ENCODE peak calls at places on chromosomes 7 and 10, in four cellular contexts. Y is OCI-LY7, N is GM20000, M is foreskin fibroblast. J is an unnamed sample.

GRCh38 chr7:157615101-157615817 is 278.5 kb downstream of the DNAJB6 start:
- DNase-seq in N (no peak), Y (no peak), M (no peak), J (no peak)

GRCh38 chr7:94389381-94389780 is 5.3 kb upstream of the COL1A2 start:
- DNase-seq in Y (no peak), M (no peak), N (no peak), J (no peak)

GRCh38 chr10:70575874-70576802 is 26.4 kb downstream of the PRF1 start:
- DNase-seq in M (no peak), N (peak), Y (peak), J (no peak)

GRCh38 chr7:618539-619355 is 99.1 kb upstream of the PDGFA start:
- DNase-seq in M (no peak), N (no peak), Y (no peak), J (no peak)

GRCh38 chr7:33392143-33392542 is 262.8 kb downstream of the BBS9 start:
- DNase-seq in M (no peak), Y (no peak), N (no peak), J (no peak)

GRCh38 chr7:23672033-23672432 is 8.0 kb upstream of the FAM221A start:
- DNase-seq in N (no peak), Y (no peak), M (no peak), J (no peak)

GRCh38 chr10:79490400-79491081 is 21.8 kb upstream of the EIF5AL1 start:
- DNase-seq in Y (no peak), M (no peak), N (peak), J (peak)

GRCh38 chr10:131855396-131855762 is 45.4 kb upstream of the PPP2R2D start:
- DNase-seq in Y (no peak), N (no peak), M (no peak), J (no peak)

GRCh38 chr10:43001427-43001795 is 75.5 kb upstream of the RET start:
- DNase-seq in M (no peak), N (no peak), Y (no peak), J (no peak)

GRCh38 chr10:71920540-71921318 is 43.5 kb upstream of the CHST3 start:
- DNase-seq in N (no peak), Y (no peak), M (no peak), J (no peak)

GRCh38 chr10:113690749-113691148 is 11.0 kb downstream of the CASP7 start:
- DNase-seq in Y (no peak), M (no peak), N (no peak), J (no peak)

GRCh38 chr7:132161231-132161915 is 414.9 kb downstream of the PLXNA4 start:
- DNase-seq in M (peak), N (no peak), Y (no peak), J (no peak)

GRCh38 chr7:32481921-32482320 is 8.3 kb downstream of the LSM5 start:
- DNase-seq in Y (no peak), N (no peak), M (no peak), J (no peak)

GRCh38 chr7:88927-89921 is 103.1 kb upstream of the FAM20C start:
- DNase-seq in M (peak), Y (no peak), N (no peak), J (peak)

GRCh38 chr7:55185941-55186609 is 167.3 kb downstream of the EGFR start:
- DNase-seq in M (peak), Y (no peak), N (no peak), J (no peak)

GRCh38 chr7:151117565-151117964 is 31.3 kb downstream of the AGAP3 start:
- DNase-seq in Y (no peak), M (no peak), N (no peak), J (no peak)

GRCh38 chr7:109126404-109127050 is 556.9 kb downstream of the DNAJB9 start:
- DNase-seq in N (no peak), M (peak), Y (no peak), J (no peak)

GRCh38 chr7:150934045-150934766 is 43.9 kb downstream of the KCNH2 start:
- DNase-seq in N (no peak), Y (no peak), M (no peak), J (no peak)

GRCh38 chr7:26397326-26397725 is 105.7 kb downstream of the SNX10 start:
- DNase-seq in Y (peak), N (no peak), M (no peak), J (no peak)

GRCh38 chr7:116698930-116699722 is 27.1 kb downstream of the MET start:
- DNase-seq in N (no peak), M (no peak), Y (no peak), J (no peak)

GRCh38 chr7:2099036-2099957 is 133.4 kb downstream of the MAD1L1 start:
- DNase-seq in Y (peak), M (no peak), N (peak), J (no peak)

GRCh38 chr7:136677456-136678365 is 190.7 kb upstream of the CHRM2 start:
- DNase-seq in Y (peak), N (no peak), M (no peak), J (no peak)

GRCh38 chr10:14087585-14087984 is 243.1 kb downstream of the FRMD4A start:
- DNase-seq in Y (no peak), M (no peak), N (no peak), J (no peak)

GRCh38 chr7:7177044-7177517 is 5.3 kb upstream of the C1GALT1 start:
- DNase-seq in Y (no peak), M (peak), N (no peak), J (no peak)

GRCh38 chr10:33422779-33423520 is 88.5 kb upstream of the NRP1 start:
- DNase-seq in Y (no peak), M (no peak), N (no peak), J (no peak)

GRCh38 chr10:130358981-130359650 is 222.9 kb downstream of the GLRX3 start:
- DNase-seq in M (no peak), N (no peak), Y (no peak), J (no peak)

GRCh38 chr7:76069238-76069638 is 21.3 kb downstream of the MDH2 start:
- DNase-seq in Y (no peak), M (peak), N (peak), J (peak)

GRCh38 chr10:132899751-132900065 is 42.7 kb downstream of the CFAP46 start:
- DNase-seq in Y (no peak), N (no peak), M (no peak), J (no peak)

GRCh38 chr7:104185346-104185745 is 22.5 kb downstream of the ORC5 start:
- DNase-seq in Y (no peak), N (no peak), M (no peak), J (no peak)

DNA sequence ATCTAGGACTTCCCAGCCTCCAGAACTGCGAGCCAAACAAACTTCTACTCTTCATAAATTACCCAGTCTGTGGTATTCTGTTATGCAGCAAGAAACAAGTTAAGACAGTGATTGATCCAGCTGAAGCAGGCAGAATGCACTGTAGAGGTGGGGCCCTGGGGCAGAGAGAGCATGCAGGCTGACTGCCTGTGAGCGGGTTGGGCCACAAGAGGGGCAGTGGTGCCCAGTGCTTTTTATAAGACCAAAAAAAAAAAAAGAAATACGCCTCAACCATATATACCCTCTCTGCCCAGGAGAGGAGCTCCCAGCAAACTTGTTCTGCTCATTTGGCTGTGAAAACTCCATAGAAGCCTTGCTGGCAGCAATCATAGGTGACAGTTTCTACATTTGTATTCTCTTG is 104.7 kb downstream of the SORBS1 start:
- DNase-seq in M (no peak), Y (no peak), N (no peak), J (no peak)
- TF ChIP-seq CTCF in M (no peak), Y (no peak), N (no peak), J (no peak)

DNA sequence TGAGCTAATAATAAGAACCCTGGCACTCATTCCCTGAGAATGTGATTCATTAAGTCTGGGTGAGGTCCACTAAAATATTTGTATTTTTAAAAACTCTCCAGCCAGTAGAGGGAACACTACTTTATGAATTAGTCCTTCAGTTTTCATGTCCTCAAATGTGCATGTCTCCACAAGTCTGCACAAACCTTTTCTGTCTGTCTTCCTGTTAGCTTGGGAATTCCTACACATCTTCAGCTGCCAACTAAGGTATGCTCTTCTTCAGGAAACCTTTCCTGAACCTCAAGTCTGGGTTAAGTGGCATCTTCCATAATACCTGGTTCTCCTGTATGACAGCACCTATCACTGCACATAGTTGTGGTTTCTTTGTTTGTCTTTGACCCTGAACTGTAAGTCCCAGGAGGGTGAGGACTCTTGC is 119.6 kb upstream of the MKX start:
- DNase-seq in Y (no peak), N (no peak), M (peak), J (no peak)
- TF ChIP-seq CTCF in Y (no peak), N (no peak), M (peak), J (no peak)

DNA sequence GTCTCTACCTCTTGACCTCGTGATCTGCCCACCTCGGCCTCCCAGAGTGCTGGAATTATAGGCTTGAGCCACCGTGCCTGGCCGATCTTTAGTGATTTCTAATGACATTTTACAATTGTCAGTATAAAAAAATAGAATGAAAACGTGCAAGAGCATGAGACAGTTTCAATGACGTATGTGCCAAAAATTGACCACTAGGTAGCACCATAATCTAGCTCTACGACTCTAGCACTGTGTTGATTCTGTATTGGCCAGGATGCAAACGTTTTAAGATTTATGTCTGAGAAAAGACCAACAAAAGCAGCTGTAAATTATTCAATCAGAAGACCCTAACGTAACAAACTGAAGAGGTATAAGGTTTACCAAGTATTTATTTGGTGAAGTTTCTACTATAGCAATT is 25.4 kb upstream of the EXOC6 start:
- DNase-seq in M (no peak), N (no peak), Y (peak), J (peak)
- TF ChIP-seq CTCF in M (no peak), N (no peak), Y (peak), J (no peak)

GRCh38 chr10:90149563-90149962 is 448.2 kb downstream of the KIF20B start:
- DNase-seq in M (no peak), Y (no peak), N (no peak), J (no peak)

GRCh38 chr10:90148121-90148855 is 446.9 kb downstream of the KIF20B start:
- DNase-seq in Y (peak), M (peak), N (no peak), J (no peak)
- TF ChIP-seq CTCF in Y (peak), M (peak), N (peak), J (peak)

GRCh38 chr7:113289140-113289740 is 170.9 kb upstream of the SMIM30 start:
- DNase-seq in M (peak), Y (peak), N (peak), J (peak)
- TF ChIP-seq CTCF in M (peak), Y (peak), N (peak), J (peak)

GRCh38 chr10:11272915-11273389 is 255.3 kb downstream of the CELF2 start:
- DNase-seq in N (peak), M (no peak), Y (no peak), J (peak)

GRCh38 chr10:11265486-11265885 is 247.8 kb downstream of the CELF2 start:
- DNase-seq in M (no peak), N (no peak), Y (no peak), J (no peak)

GRCh38 chr10:11276475-11276990 is 258.9 kb downstream of the CELF2 start:
- DNase-seq in Y (no peak), N (no peak), M (no peak), J (no peak)

GRCh38 chr10:11270135-11270857 is 252.6 kb downstream of the CELF2 start:
- DNase-seq in M (peak), Y (peak), N (peak), J (peak)

DNA sequence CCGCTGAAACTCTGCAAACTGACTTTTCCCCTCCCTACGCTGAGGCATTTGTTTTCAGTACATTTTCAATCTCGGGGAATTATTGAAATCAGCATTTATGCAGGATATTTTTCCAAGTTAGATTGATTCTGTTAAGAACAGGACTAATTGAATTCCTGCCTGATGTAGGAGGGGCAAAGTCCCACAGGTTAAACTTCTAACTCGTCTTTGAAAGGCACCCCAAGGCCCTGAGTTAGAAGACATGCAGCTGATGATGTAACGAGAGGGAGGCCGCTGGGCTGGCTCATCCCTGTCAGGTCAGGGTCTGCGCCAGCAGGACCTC is 253.1 kb downstream of the CELF2 start:
- DNase-seq in M (no peak), N (no peak), Y (no peak), J (no peak)
- TF ChIP-seq CTCF in M (no peak), N (no peak), Y (peak), J (no peak)

GRCh38 chr7:123208793-123209192 is 9.0 kb upstream of the SLC13A1 start:
- DNase-seq in M (no peak), N (peak), Y (peak), J (no peak)
- TF ChIP-seq CTCF in M (no peak), N (peak), Y (peak), J (peak)

GRCh38 chr10:47311193-47311899 is 10.9 kb upstream of the GDF2 start:
- DNase-seq in M (no peak), N (no peak), Y (no peak), J (no peak)
- TF ChIP-seq CTCF in M (no peak), N (no peak), Y (no peak), J (no peak)

DNA sequence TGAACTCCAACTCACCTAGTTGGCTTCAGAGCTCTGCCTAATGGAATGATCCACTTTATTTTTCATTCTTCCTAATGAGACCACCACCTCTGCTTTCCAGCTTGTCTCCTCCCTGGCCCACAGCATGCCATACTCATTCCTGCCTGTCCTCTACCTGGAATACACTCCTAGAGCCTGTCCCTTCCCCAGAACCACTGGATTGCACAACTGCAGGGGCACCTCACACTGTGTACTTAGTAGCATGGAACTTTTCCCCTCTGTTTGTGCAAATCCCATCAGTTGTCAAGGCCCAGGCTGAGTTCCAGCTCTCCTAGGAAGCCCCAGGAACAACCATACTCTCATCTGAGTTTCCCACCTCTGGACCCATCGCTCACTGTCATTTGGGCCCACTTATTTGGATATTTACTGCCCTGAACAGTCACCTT is 15.6 kb downstream of the ALDH18A1 start:
- DNase-seq in Y (no peak), M (no peak), N (no peak), J (no peak)
- TF ChIP-seq CTCF in Y (no peak), M (no peak), N (no peak), J (no peak)